ENCODE peak calls at places on chromosomes 2 and 18, in nine cellular contexts. R, X, K, N, I, O, Y, M and C are unnamed samples.

GRCh38 chr2:61249521-61250071 is 87.6 kb downstream of the C2orf74 start:
- DNase-seq in Y (no peak), M (no peak), N (no peak), O (no peak), K (no peak), I (no peak), R (no peak), X (no peak), C (no peak)

GRCh38 chr2:204871246-204871953 is 326.1 kb downstream of the PARD3B start:
- DNase-seq in R (peak), X (peak), N (peak), I (no peak), M (no peak), O (peak), Y (no peak), K (no peak), C (no peak)

GRCh38 chr2:16218651-16219050 is 278.3 kb downstream of the MYCN start:
- DNase-seq in O (no peak), M (no peak), Y (no peak), R (no peak), K (no peak), I (peak), N (no peak), X (no peak), C (no peak)

GRCh38 chr2:42828487-42829416 is 36.4 kb upstream of the HAAO start:
- DNase-seq in X (peak), I (peak), M (peak), K (peak), Y (peak), R (peak), O (peak), N (peak), C (no peak)

GRCh38 chr2:217911283-217911965 is 91.4 kb downstream of the TNS1 start:
- DNase-seq in Y (no peak), R (peak), K (no peak), N (no peak), O (no peak), X (peak), I (peak), M (no peak), C (no peak)

GRCh38 chr2:95077893-95078603 is 43.6 kb downstream of the MRPS5 start:
- DNase-seq in K (no peak), O (no peak), X (no peak), Y (no peak), R (no peak), M (no peak), N (peak), I (no peak), C (no peak)

GRCh38 chr18:56127322-56128099 is 510.9 kb downstream of the TXNL1 start:
- DNase-seq in N (no peak), I (no peak), O (no peak), M (no peak), R (peak), Y (no peak), K (no peak), X (peak), C (no peak)

GRCh38 chr2:166382-166781 is 97.5 kb downstream of the SH3YL1 start:
- DNase-seq in M (no peak), Y (no peak), R (no peak), K (no peak), O (no peak), N (no peak), X (no peak), I (no peak), C (no peak)

GRCh38 chr2:158973511-158973956 is 5.1 kb downstream of the TANC1 start:
- DNase-seq in N (peak), R (no peak), I (no peak), O (peak), K (no peak), X (no peak), M (no peak), Y (no peak), C (no peak)

GRCh38 chr2:14634223-14634884 is 1.8 kb downstream of the LRATD1 start:
- DNase-seq in N (peak), O (peak), I (peak), R (peak), Y (peak), K (peak), M (no peak), X (peak), C (peak)

GRCh38 chr18:75588412-75588811 is 160.9 kb upstream of the SMIM21 start:
- DNase-seq in M (no peak), Y (no peak), N (no peak), R (no peak), K (no peak), I (no peak), X (no peak), O (no peak), C (no peak)

GRCh38 chr2:49044680-49045079 is 109.6 kb downstream of the FSHR start:
- DNase-seq in Y (no peak), M (no peak), O (no peak), N (no peak), R (no peak), I (no peak), X (no peak), K (no peak), C (no peak)

GRCh38 chr2:207489251-207489650 is 40.5 kb upstream of the CREB1 start:
- DNase-seq in Y (no peak), I (no peak), K (no peak), X (no peak), O (no peak), R (no peak), N (no peak), M (no peak), C (no peak)

GRCh38 chr18:64678048-64678447 is 529.2 kb upstream of the LINC00305 start:
- DNase-seq in K (no peak), M (no peak), I (no peak), R (no peak), X (no peak), N (no peak), Y (no peak), O (no peak), C (no peak)

GRCh38 chr2:167294031-167294774 is 405.9 kb downstream of the XIRP2 start:
- DNase-seq in N (peak), I (peak), R (peak), Y (peak), O (peak), X (peak), K (no peak), M (no peak), C (no peak)

GRCh38 chr2:190470256-190470826 is 62.2 kb downstream of the MFSD6 start:
- DNase-seq in N (no peak), K (no peak), R (no peak), I (no peak), M (no peak), Y (no peak), X (no peak), O (no peak), C (no peak)

GRCh38 chr2:113940891-113941290 is 51.0 kb downstream of the ACTR3 start:
- DNase-seq in R (no peak), I (no peak), X (no peak), K (no peak), N (no peak), M (no peak), O (no peak), Y (no peak), C (no peak)

GRCh38 chr2:58633576-58634365 is 392.6 kb upstream of the FANCL start:
- DNase-seq in M (no peak), R (peak), I (no peak), N (no peak), Y (no peak), O (peak), X (peak), K (no peak), C (no peak)

GRCh38 chr2:27509326-27509725 is 12.7 kb downstream of the GCKR start:
- DNase-seq in Y (no peak), O (peak), X (peak), M (no peak), K (no peak), R (peak), I (no peak), N (peak), C (peak)

GRCh38 chr2:233210843-233211600 is 40.5 kb upstream of the ATG16L1 start:
- DNase-seq in X (peak), R (peak), Y (no peak), K (peak), M (no peak), I (peak), O (peak), N (no peak), C (peak)

GRCh38 chr2:177728920-177729319 is 336.3 kb downstream of the AGPS start:
- DNase-seq in R (no peak), Y (no peak), X (no peak), K (no peak), I (no peak), N (no peak), O (peak), M (no peak), C (no peak)

GRCh38 chr2:18299423-18300212 is 260.8 kb downstream of the RDH14 start:
- DNase-seq in I (no peak), R (peak), M (no peak), K (no peak), Y (no peak), O (peak), N (peak), X (peak), C (peak)

GRCh38 chr2:200619275-200619674 is 33.5 kb downstream of the AOX1 start:
- DNase-seq in K (no peak), R (peak), X (no peak), I (no peak), N (no peak), Y (no peak), O (peak), M (no peak), C (no peak)

GRCh38 chr2:219638217-219638947 is 11.0 kb downstream of the SLC4A3 start:
- DNase-seq in R (no peak), Y (no peak), M (no peak), O (no peak), X (no peak), I (peak), K (no peak), N (no peak), C (no peak)

GRCh38 chr2:215900865-215901264 is 112.5 kb downstream of the MREG start:
- DNase-seq in M (no peak), R (no peak), O (no peak), X (no peak), I (no peak), Y (no peak), K (no peak), N (no peak), C (no peak)

GRCh38 chr2:42937171-42937875 is 144.9 kb upstream of the HAAO start:
- DNase-seq in X (no peak), R (no peak), N (no peak), K (no peak), O (no peak), Y (no peak), I (peak), M (no peak), C (no peak)

GRCh38 chr18:13726972-13727331 is 479 bp downstream of the RNMT start:
- DNase-seq in O (no peak), K (no peak), Y (no peak), I (no peak), R (peak), M (no peak), X (no peak), N (no peak), C (peak)

GRCh38 chr2:20803287-20803686 is 19.6 kb downstream of the LDAH start:
- DNase-seq in K (no peak), O (no peak), N (no peak), X (no peak), Y (no peak), R (no peak), M (no peak), I (no peak), C (no peak)

GRCh38 chr2:70123051-70123828 is 36.0 kb downstream of the PCBP1 start:
- DNase-seq in K (no peak), Y (no peak), N (no peak), I (peak), R (peak), X (peak), O (peak), M (peak), C (no peak)

GRCh38 chr2:241817126-241817820 is 8.3 kb downstream of the NEU4 start:
- DNase-seq in K (peak), Y (peak), X (no peak), I (no peak), M (peak), N (no peak), O (no peak), R (no peak), C (no peak)

GRCh38 chr2:219298759-219299371 is 10.3 kb downstream of the PTPRN start:
- DNase-seq in X (peak), O (peak), Y (peak), K (peak), N (no peak), M (peak), R (peak), I (peak), C (no peak)

GRCh38 chr2:241268716-241269445 is 46.6 kb downstream of the HDLBP start:
- DNase-seq in K (no peak), I (no peak), R (peak), Y (no peak), X (peak), M (no peak), O (peak), N (no peak), C (no peak)

GRCh38 chr2:146193619-146194018 is 1651.2 kb upstream of the ACVR2A start:
- DNase-seq in R (no peak), Y (no peak), X (no peak), O (no peak), K (no peak), I (no peak), N (no peak), M (no peak), C (no peak)

GRCh38 chr2:40087434-40087833 is 308.4 kb upstream of the THUMPD2 start:
- DNase-seq in Y (no peak), K (no peak), X (peak), M (no peak), N (no peak), R (peak), O (no peak), I (no peak), C (no peak)

GRCh38 chr2:240389302-240389805 is 46.1 kb upstream of the GPC1 start:
- DNase-seq in X (no peak), N (no peak), O (no peak), K (peak), Y (no peak), R (no peak), I (peak), M (no peak), C (no peak)

GRCh38 chr2:172865422-172865821 is 129.8 kb downstream of the RAPGEF4 start:
- DNase-seq in I (no peak), M (no peak), N (no peak), R (peak), O (no peak), X (peak), K (no peak), Y (no peak), C (no peak)

GRCh38 chr2:161965994-161966393 is 108.0 kb downstream of the DPP4 start:
- DNase-seq in K (no peak), O (peak), I (no peak), M (no peak), Y (no peak), N (no peak), R (no peak), X (no peak), C (peak)

GRCh38 chr18:30597202-30597601 is 445.3 kb downstream of the DSC3 start:
- DNase-seq in Y (no peak), O (no peak), I (no peak), K (no peak), M (no peak), R (no peak), X (no peak), N (no peak), C (no peak)